ENCODE peak calls at places on chromosome 2, in five cellular contexts. K, D, N, O and Z are unnamed samples.

GRCh38 chr2:113784823-113785744 is 28.6 kb upstream of the SLC35F5 start:
- DNase-seq in N (no peak), K (no peak), D (no peak), O (no peak), Z (no peak)

GRCh38 chr2:201913197-201913596 is 106.9 kb downstream of the CDK15 start:
- DNase-seq in K (no peak), O (no peak), N (no peak), D (no peak), Z (no peak)

GRCh38 chr2:9231291-9232165 is 24.9 kb downstream of the ASAP2 start:
- DNase-seq in D (no peak), K (no peak), N (no peak), O (no peak), Z (no peak)

GRCh38 chr2:65382776-65383357 is 49.5 kb downstream of the SPRED2 start:
- DNase-seq in K (peak), D (peak), O (peak), N (peak), Z (no peak)

GRCh38 chr2:54520687-54521086 is 64.6 kb downstream of the SPTBN1 start:
- DNase-seq in N (no peak), K (no peak), D (no peak), O (no peak), Z (no peak)

GRCh38 chr2:5070257-5070656 is 621.9 kb upstream of the SOX11 start:
- DNase-seq in N (no peak), D (no peak), O (no peak), K (no peak), Z (no peak)

GRCh38 chr2:172864182-172864581 is 128.5 kb downstream of the RAPGEF4 start:
- DNase-seq in O (peak), D (no peak), N (peak), K (peak), Z (peak)

GRCh38 chr2:98608962-98609604 is 694 bp downstream of the UNC50 start:
- DNase-seq in N (no peak), D (peak), O (peak), K (no peak), Z (peak)

GRCh38 chr2:241410739-241411176 is 54.7 kb downstream of the FARP2 start:
- DNase-seq in K (peak), O (no peak), N (peak), D (no peak), Z (no peak)

GRCh38 chr2:64405476-64406406 is 48.2 kb upstream of the LGALSL start:
- DNase-seq in K (no peak), D (no peak), N (no peak), O (no peak), Z (no peak)

GRCh38 chr2:159904127-159904564 is 106.1 kb upstream of the CD302 start:
- DNase-seq in D (no peak), N (no peak), K (no peak), O (no peak), Z (no peak)

GRCh38 chr2:57842531-57842930 is 204.1 kb upstream of the VRK2 start:
- DNase-seq in K (no peak), O (no peak), D (no peak), N (no peak), Z (no peak)

GRCh38 chr2:69163109-69163508 is 150.1 kb downstream of the ANTXR1 start:
- DNase-seq in K (peak), N (no peak), O (no peak), D (no peak), Z (no peak)

GRCh38 chr2:95531254-95531771 is 46.8 kb upstream of the TRIM43B start:
- DNase-seq in N (no peak), O (no peak), D (no peak), K (no peak), Z (no peak)

GRCh38 chr2:166841679-166842078 is 46.6 kb upstream of the XIRP2 start:
- DNase-seq in D (no peak), O (no peak), N (no peak), K (no peak), Z (no peak)

GRCh38 chr2:39373403-39373802 is 63.7 kb downstream of the MAP4K3 start:
- DNase-seq in D (no peak), K (no peak), O (no peak), N (no peak), Z (no peak)

GRCh38 chr2:169363027-169363569 is 764 bp upstream of the LRP2 start:
- DNase-seq in D (peak), O (no peak), K (no peak), N (no peak), Z (no peak)

GRCh38 chr2:218307415-218308090 is 15.2 kb upstream of the TMBIM1 start:
- DNase-seq in D (no peak), O (no peak), N (no peak), K (no peak), Z (no peak)

GRCh38 chr2:30225131-30225762 is 6.1 kb upstream of the LBH start:
- DNase-seq in D (no peak), K (no peak), O (no peak), N (no peak), Z (peak)

GRCh38 chr2:149466635-149467034 is 120.9 kb downstream of the MMADHC start:
- DNase-seq in N (no peak), D (peak), K (no peak), O (no peak), Z (no peak)

GRCh38 chr2:148533685-148534084 is 110.9 kb upstream of the EPC2 start:
- DNase-seq in K (no peak), D (no peak), O (no peak), N (no peak), Z (no peak)

GRCh38 chr2:164014068-164014577 is 278.3 kb upstream of the FIGN start:
- DNase-seq in N (no peak), O (no peak), D (no peak), K (no peak), Z (no peak)

GRCh38 chr2:871926-872680 is 78.5 kb upstream of the SNTG2 start:
- DNase-seq in D (no peak), O (no peak), K (no peak), N (no peak), Z (no peak)

GRCh38 chr2:82819936-82820335 is 1639.1 kb downstream of the SUCLG1 start:
- DNase-seq in O (no peak), K (no peak), D (no peak), N (no peak), Z (no peak)

GRCh38 chr2:24819442-24820174 is 26.4 kb downstream of the CENPO start:
- DNase-seq in O (no peak), N (no peak), K (no peak), D (peak), Z (no peak)

GRCh38 chr2:69694894-69695849 is 46.8 kb upstream of the ANXA4 start:
- DNase-seq in O (no peak), D (no peak), N (peak), K (no peak), Z (no peak)

DNA sequence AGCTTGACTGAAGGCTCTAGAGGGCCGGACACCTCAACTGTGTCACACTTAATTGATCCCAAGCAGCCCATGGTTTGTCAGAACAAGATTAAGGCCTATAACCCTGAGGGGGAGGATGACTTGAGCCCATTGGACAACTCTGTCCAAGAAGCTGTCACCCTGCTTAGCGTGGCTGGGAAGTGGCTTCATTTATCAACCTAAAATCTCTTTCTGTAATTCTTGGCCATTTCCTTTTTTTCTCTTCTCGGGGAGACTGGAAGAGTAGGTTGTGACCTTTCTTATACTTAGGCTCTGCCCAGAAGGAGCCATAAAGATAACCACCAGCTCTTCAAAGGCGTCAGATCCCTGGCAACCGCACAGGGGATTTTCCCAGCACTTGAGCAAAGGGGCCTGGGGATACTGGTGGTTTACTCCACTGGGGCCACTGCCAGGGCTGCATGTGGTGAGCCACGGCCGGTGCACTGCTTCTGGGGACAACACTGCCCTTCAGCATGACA is 265.5 kb downstream of the CYRIA start:
- DNase-seq in D (no peak), K (no peak), N (no peak), O (no peak), Z (no peak)
- TF ChIP-seq JUND in D (no peak), K (no peak), N (no peak), O (no peak), Z (no peak)

GRCh38 chr2:240405654-240406313 is 29.7 kb upstream of the GPC1 start:
- DNase-seq in O (no peak), K (no peak), N (no peak), D (no peak), Z (no peak)
- TF ChIP-seq JUND in O (no peak), K (no peak), N (no peak), D (no peak), Z (no peak)

GRCh38 chr2:190119257-190119656 is 56.7 kb upstream of the MSTN start:
- DNase-seq in O (no peak), D (no peak), N (no peak), K (no peak), Z (no peak)
- TF ChIP-seq JUND in O (no peak), D (no peak), N (no peak), K (no peak), Z (no peak)

GRCh38 chr2:45438872-45439665 is 172.0 kb downstream of the SRBD1 start:
- DNase-seq in N (no peak), O (no peak), D (no peak), K (no peak), Z (no peak)

GRCh38 chr2:45441571-45441970 is 169.5 kb downstream of the SRBD1 start:
- DNase-seq in D (no peak), N (no peak), K (no peak), O (no peak), Z (no peak)

GRCh38 chr2:45443012-45443411 is 168.1 kb downstream of the SRBD1 start:
- DNase-seq in D (no peak), O (no peak), K (no peak), N (no peak), Z (no peak)

GRCh38 chr2:45442026-45442425 is 169.0 kb downstream of the SRBD1 start:
- DNase-seq in K (no peak), D (no peak), O (no peak), N (no peak), Z (no peak)

DNA sequence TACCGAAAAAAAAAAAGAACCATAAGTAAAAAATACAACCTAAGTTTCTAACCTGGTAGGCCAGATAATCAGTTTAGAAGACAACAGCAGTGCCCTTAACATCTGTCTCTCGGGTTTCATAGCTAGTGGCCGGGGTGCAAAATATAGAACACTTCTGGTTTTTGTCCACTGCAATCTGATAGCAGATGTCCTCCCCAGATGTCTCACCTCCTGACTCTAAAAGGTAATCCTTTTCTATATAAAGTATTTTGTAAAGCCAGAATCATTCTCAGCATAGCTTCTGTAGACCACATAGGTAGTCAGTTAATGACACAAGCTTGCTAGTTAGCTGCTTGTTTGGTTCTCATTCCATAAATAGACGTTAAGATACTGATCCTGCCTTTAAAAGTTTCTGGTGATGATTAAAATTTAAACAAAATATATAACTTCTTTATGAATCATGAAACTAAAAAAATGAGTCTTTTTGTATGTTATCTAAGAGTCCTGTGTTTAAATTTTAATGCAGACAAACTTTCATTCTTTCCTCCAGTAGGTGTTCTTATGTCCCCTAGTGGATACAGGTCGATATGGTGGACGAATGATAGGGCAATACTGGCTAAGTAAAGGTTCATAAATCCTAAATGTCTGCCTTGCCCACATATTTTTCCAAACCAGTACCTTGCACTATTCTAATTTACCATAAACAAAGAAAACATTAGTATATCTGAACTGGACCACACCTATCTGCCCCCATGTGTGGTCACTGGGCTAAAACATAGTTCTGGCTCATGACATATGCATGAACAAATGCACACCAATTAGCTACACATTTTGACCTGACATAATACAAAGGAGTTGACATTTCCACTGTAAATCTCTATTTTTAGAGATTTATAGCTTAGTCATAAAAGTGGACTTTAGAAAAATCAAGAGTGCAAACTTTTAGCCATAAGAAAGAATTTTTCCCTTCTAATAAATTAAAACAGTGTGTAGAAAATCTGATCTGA is 171.0 kb downstream of the SRBD1 start:
- DNase-seq in D (peak), K (no peak), N (peak), O (no peak), Z (peak)
- TF ChIP-seq JUND in D (no peak), K (no peak), N (no peak), O (no peak), Z (no peak)

GRCh38 chr2:212931271-212931670 is 220.1 kb downstream of the IKZF2 start:
- DNase-seq in O (no peak), D (no peak), K (no peak), N (no peak), Z (no peak)

GRCh38 chr2:212928681-212929080 is 222.7 kb downstream of the IKZF2 start:
- DNase-seq in O (no peak), K (no peak), N (no peak), D (no peak), Z (no peak)

GRCh38 chr2:212929116-212929515 is 222.3 kb downstream of the IKZF2 start:
- DNase-seq in O (no peak), D (no peak), K (no peak), N (no peak), Z (no peak)

GRCh38 chr2:212929971-212930370 is 221.4 kb downstream of the IKZF2 start:
- DNase-seq in K (no peak), O (no peak), D (no peak), N (no peak), Z (no peak)

GRCh38 chr2:212930556-212930955 is 220.9 kb downstream of the IKZF2 start:
- DNase-seq in N (no peak), O (no peak), D (no peak), K (no peak), Z (no peak)
- TF ChIP-seq JUND in N (no peak), O (no peak), D (no peak), K (no peak), Z (no peak)

GRCh38 chr2:2642906-2643890 is 312.1 kb upstream of the MYT1L start:
- DNase-seq in D (peak), N (no peak), K (no peak), O (no peak), Z (no peak)
- TF ChIP-seq JUND in D (no peak), N (no peak), K (no peak), O (no peak), Z (no peak)

DNA sequence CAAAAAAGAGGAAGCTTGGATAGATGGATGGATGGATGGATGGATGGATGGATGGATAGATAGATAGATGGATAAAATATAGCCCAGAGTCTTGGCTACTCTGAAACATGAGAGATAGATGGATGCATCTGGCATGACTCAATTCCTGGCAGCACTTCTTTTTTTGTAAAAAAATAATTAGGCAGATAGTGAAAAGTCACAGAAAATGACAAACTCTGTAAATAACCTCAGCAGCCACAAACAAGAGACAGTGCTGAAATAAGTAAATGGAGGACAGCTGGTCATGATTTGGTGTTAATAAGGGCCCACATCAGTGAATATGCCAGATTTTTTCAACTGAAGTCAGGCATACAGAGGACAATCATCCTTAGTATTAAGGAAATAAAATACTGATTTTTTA is 585.0 kb upstream of the GCFC2 start:
- DNase-seq in K (no peak), D (no peak), N (no peak), O (no peak), Z (no peak)
- TF ChIP-seq JUND in K (no peak), D (no peak), N (no peak), O (no peak), Z (no peak)

GRCh38 chr2:158066046-158066713 is 35.5 kb upstream of the UPP2 start:
- DNase-seq in D (no peak), K (no peak), O (no peak), N (no peak), Z (no peak)

GRCh38 chr2:158061763-158062162 is 39.9 kb upstream of the UPP2 start:
- DNase-seq in N (no peak), D (no peak), K (no peak), O (no peak), Z (no peak)

GRCh38 chr2:158060160-158060861 is 41.4 kb upstream of the UPP2 start:
- DNase-seq in K (no peak), N (no peak), D (no peak), O (no peak), Z (no peak)

GRCh38 chr2:158056875-158057274 is 44.8 kb upstream of the UPP2 start:
- DNase-seq in O (no peak), N (peak), D (no peak), K (no peak), Z (no peak)

DNA sequence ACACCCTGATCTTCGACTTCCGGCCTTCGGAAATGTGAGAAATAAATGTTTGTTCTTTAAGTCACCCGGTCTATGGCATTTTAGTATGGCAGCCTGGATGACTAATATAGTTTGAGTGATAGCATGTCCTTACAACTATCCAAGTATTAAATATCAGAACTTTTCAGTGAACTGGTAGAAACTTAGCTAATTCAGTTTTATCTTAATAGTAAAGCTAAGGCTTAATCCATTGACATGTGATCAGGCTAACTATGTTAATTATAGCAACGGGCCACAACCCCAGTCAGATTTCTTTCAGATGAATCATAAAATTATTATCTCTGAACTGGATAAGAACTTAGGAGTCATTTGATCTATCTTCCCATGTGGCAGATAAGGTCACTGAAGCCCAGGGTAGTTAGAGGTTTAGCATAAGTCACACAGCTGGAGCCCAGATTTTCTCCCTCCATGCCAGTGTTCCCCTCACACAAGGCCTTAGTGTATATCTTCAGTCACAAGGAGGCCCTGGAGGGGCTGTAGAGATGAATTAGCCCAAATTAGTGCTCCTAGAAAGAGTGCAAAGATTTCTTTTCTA is 40.7 kb upstream of the UPP2 start:
- DNase-seq in O (no peak), D (no peak), N (no peak), K (peak), Z (no peak)
- TF ChIP-seq JUND in O (no peak), D (no peak), N (no peak), K (no peak), Z (no peak)